ENCODE peak calls at places on chromosomes 13 and 19, in ten cellular contexts. V, R, X, G, M, L, O, F, S and J are unnamed samples.

GRCh38 chr13:41459754-41460111 is 2.4 kb downstream of the RGCC start:
- DNase-seq in V (no peak), R (no peak), X (no peak), G (no peak), M (no peak), L (no peak), O (no peak), F (peak; percentile 58), S (no peak), J (no peak)

GRCh38 chr13:100130092-100130491 is 41.2 kb downstream of the PCCA start:
- DNase-seq in V (no peak), R (no peak), X (no peak), G (peak; percentile 4), M (no peak), L (no peak), O (no peak), F (no peak), S (no peak), J (no peak)

GRCh38 chr13:71169125-71169524 is 697.9 kb downstream of the DACH1 start:
- DNase-seq in V (no peak), R (no peak), X (no peak), G (no peak), M (no peak), L (no peak), O (no peak), F (no peak), S (no peak), J (no peak)

GRCh38 chr13:53010374-53011105 is 18.1 kb upstream of the OLFM4 start:
- DNase-seq in V (peak; percentile 65), R (no peak), X (no peak), G (no peak), M (peak; percentile 47), L (no peak), O (no peak), F (no peak), S (no peak), J (no peak)

GRCh38 chr19:41408256-41408655 is 10.6 kb downstream of the BCKDHA start:
- DNase-seq in V (no peak), R (no peak), X (no peak), G (no peak), M (peak; percentile 21), L (no peak), O (no peak), F (peak; percentile 47), S (no peak), J (no peak)

GRCh38 chr19:40249781-40250180 is 23.3 kb upstream of the CCNP start:
- DNase-seq in V (no peak), R (no peak), X (no peak), G (no peak), M (no peak), L (no peak), O (no peak), F (no peak), S (no peak), J (no peak)

GRCh38 chr13:28805193-28805819 is 14.8 kb upstream of the MTUS2 start:
- DNase-seq in V (no peak), R (no peak), X (no peak), G (no peak), M (no peak), L (no peak), O (no peak), F (peak; percentile 35), S (no peak), J (no peak)

GRCh38 chr19:30314805-30315155 is 57.4 kb upstream of the ZNF536 start:
- DNase-seq in V (no peak), R (no peak), X (no peak), G (no peak), M (no peak), L (no peak), O (no peak), F (no peak), S (no peak), J (no peak)

GRCh38 chr13:99035715-99036114 is 57.9 kb upstream of the DOCK9 start:
- DNase-seq in V (no peak), R (no peak), X (no peak), G (no peak), M (no peak), L (no peak), O (no peak), F (no peak), S (no peak), J (no peak)

GRCh38 chr13:106424805-106425204 is 110.7 kb downstream of the EFNB2 start:
- DNase-seq in V (no peak), R (no peak), X (no peak), G (no peak), M (no peak), L (no peak), O (no peak), F (no peak), S (no peak), J (no peak)

GRCh38 chr13:51666316-51666715 is 82.1 kb downstream of the WDFY2 start:
- DNase-seq in V (no peak), R (no peak), X (no peak), G (no peak), M (no peak), L (no peak), O (no peak), F (no peak), S (no peak), J (no peak)

GRCh38 chr19:56400485-56400884 is 3.6 kb upstream of the ZNF583 start:
- DNase-seq in V (no peak), R (no peak), X (no peak), G (no peak), M (no peak), L (no peak), O (no peak), F (no peak), S (no peak), J (no peak)